ENCODE peak calls at places on chromosomes 16 and 17, in six cellular contexts. W, E, J, Z, O and S are unnamed samples. For H3K4me1 and H3K27me3, the result is how much of the 10 kb centered on the place peaks cover.

GRCh38 chr17:28726396-28726911 is 421 bp upstream of the TLCD1 start:
- DNase-seq in J (peak), O (no peak), E (peak), Z (peak), W (peak), S (peak)

GRCh38 chr17:61475726-61476125 is 23.5 kb downstream of the TBX4 start:
- DNase-seq in J (no peak), E (no peak), Z (no peak), W (peak), O (no peak), S (no peak)

GRCh38 chr16:69083306-69083941 is 22.0 kb upstream of the HAS3 start:
- DNase-seq in Z (no peak), E (no peak), O (no peak), J (no peak), W (no peak), S (no peak)

GRCh38 chr17:81300586-81301155 is 5.6 kb upstream of the SLC38A10 start:
- DNase-seq in W (no peak), J (no peak), O (no peak), E (no peak), Z (no peak), S (no peak)

GRCh38 chr17:82414548-82415281 is 3.4 kb upstream of the HEXD start:
- DNase-seq in J (peak), O (peak), W (peak), Z (peak), E (peak), S (peak)

GRCh38 chr17:48100591-48101011 is 677 bp downstream of the CBX1 start:
- DNase-seq in Z (peak), E (peak), J (peak), O (peak), W (peak), S (peak)

GRCh38 chr16:59698341-59698979 is 964.3 kb upstream of the GOT2 start:
- DNase-seq in O (no peak), Z (no peak), J (no peak), W (no peak), E (no peak), S (no peak)

GRCh38 chr17:48611681-48612455 is 1.1 kb upstream of the HOXB7 start:
- DNase-seq in O (no peak), J (no peak), E (no peak), W (peak), Z (no peak), S (no peak)

GRCh38 chr17:61253937-61254677 is 145.5 kb upstream of the TBX2 start:
- DNase-seq in W (peak), E (no peak), Z (no peak), J (no peak), O (no peak), S (no peak)

GRCh38 chr17:63086483-63087185 is 120.6 kb downstream of the TANC2 start:
- DNase-seq in W (no peak), O (no peak), Z (no peak), E (no peak), J (peak), S (no peak)

GRCh38 chr16:64470916-64471315 is 650.9 kb downstream of the CDH11 start:
- DNase-seq in Z (no peak), O (no peak), J (no peak), E (no peak), W (no peak), S (no peak)

GRCh38 chr16:2009302-2009711 is 314 bp downstream of the ZNF598 start:
- DNase-seq in Z (no peak), W (no peak), J (peak), E (no peak), O (no peak), S (no peak)

GRCh38 chr16:3829631-3830536 is 50.6 kb downstream of the CREBBP start:
- DNase-seq in Z (no peak), W (no peak), O (no peak), J (no peak), E (no peak), S (no peak)

GRCh38 chr17:59547131-59547915 is 18.1 kb upstream of the DHX40 start:
- DNase-seq in J (no peak), W (no peak), E (no peak), Z (no peak), O (no peak), S (no peak)

GRCh38 chr17:82213251-82214011 is 789 bp upstream of the CCDC57 start:
- DNase-seq in Z (no peak), O (no peak), E (peak), J (peak), W (peak), S (peak)

GRCh38 chr17:70517808-70518207 is 348.5 kb downstream of the KCNJ2 start:
- DNase-seq in O (no peak), Z (no peak), W (no peak), J (no peak), E (no peak), S (no peak)

GRCh38 chr16:74738816-74739215 is 35.8 kb downstream of the FA2H start:
- DNase-seq in Z (no peak), E (no peak), O (no peak), J (no peak), W (no peak), S (no peak)

GRCh38 chr16:2456551-2457153 is 3.3 kb upstream of the TEDC2 start:
- DNase-seq in O (no peak), J (no peak), W (no peak), E (no peak), Z (no peak), S (no peak)

GRCh38 chr16:68062910-68063393 is 22.2 kb upstream of the NFATC3 start:
- DNase-seq in W (no peak), O (no peak), J (no peak), Z (no peak), E (no peak), S (no peak)

GRCh38 chr17:5780476-5780875 is 196.2 kb upstream of the NLRP1 start:
- DNase-seq in J (no peak), O (no peak), W (no peak), E (no peak), Z (no peak), S (no peak)

DNA sequence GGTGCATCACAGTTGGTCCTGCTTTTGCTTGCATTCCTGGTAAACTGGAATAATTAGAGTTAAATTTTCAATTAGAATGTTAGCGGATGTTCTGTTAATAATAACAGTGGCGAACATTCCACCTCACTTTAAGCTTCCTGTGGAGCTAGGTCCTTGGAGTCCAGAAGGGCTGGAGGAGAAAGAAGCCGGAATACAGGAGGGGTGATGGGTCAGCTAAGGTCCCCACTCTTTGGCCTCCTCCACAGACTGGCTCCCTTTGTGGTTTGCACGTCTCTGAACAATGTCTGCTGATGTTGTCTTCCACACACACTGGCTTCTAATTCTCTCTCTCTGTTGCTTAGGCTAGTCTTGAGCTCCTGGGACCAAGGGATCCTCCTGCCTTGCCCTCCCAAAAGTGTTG is 35.0 kb upstream of the ETV4 start:
- DNase-seq in O (no peak), E (no peak), Z (no peak), J (no peak), W (no peak), S (no peak)
- H3K4me1 ChIP-seq in O (under half), E (under half), Z (under half), J (under half), W (half or more), S (under half)

GRCh38 chr17:39828443-39828842 is 35.7 kb downstream of the IKZF3 start:
- DNase-seq in J (peak), Z (no peak), O (no peak), E (no peak), W (no peak), S (no peak)
- H3K27me3 ChIP-seq in J (under half), Z (under half), O (under half), E (under half), W (under half), S (under half)

GRCh38 chr17:45296003-45296832 is 20.6 kb downstream of the MAP3K14 start:
- DNase-seq in E (no peak), O (no peak), J (no peak), W (no peak), Z (no peak), S (peak)

GRCh38 chr17:45291170-45291805 is 25.5 kb downstream of the MAP3K14 start:
- DNase-seq in E (no peak), Z (no peak), J (no peak), O (no peak), W (no peak), S (no peak)

GRCh38 chr17:45294506-45294905 is 22.3 kb downstream of the MAP3K14 start:
- DNase-seq in O (no peak), W (no peak), E (no peak), Z (peak), J (peak), S (peak)

GRCh38 chr17:45292696-45293412 is 24.0 kb downstream of the MAP3K14 start:
- DNase-seq in J (peak), O (no peak), E (no peak), W (no peak), Z (no peak), S (no peak)

GRCh38 chr17:45293413-45294211 is 23.2 kb downstream of the MAP3K14 start:
- DNase-seq in Z (peak), J (peak), O (no peak), W (no peak), E (peak), S (peak)
- H3K4me1 ChIP-seq in Z (half or more), J (under half), O (under half), W (under half), E (under half), S (under half)

GRCh38 chr16:14344945-14345344 is 273.8 kb downstream of the MRTFB start:
- DNase-seq in O (no peak), J (no peak), W (no peak), E (no peak), Z (no peak), S (no peak)

GRCh38 chr16:14346278-14347142 is 275.4 kb downstream of the MRTFB start:
- DNase-seq in J (no peak), O (no peak), W (no peak), E (no peak), Z (no peak), S (no peak)

GRCh38 chr16:14347706-14348105 is 276.6 kb downstream of the MRTFB start:
- DNase-seq in O (no peak), J (no peak), Z (peak), E (no peak), W (no peak), S (no peak)

GRCh38 chr16:14344292-14344691 is 273.2 kb downstream of the MRTFB start:
- DNase-seq in O (no peak), J (no peak), E (no peak), Z (no peak), W (no peak), S (no peak)

GRCh38 chr16:14345512-14346115 is 274.5 kb downstream of the MRTFB start:
- DNase-seq in W (no peak), Z (no peak), E (no peak), J (no peak), O (no peak), S (no peak)
- H3K27me3 ChIP-seq in W (under half), Z (under half), E (under half), J (under half), O (under half), S (under half)

DNA sequence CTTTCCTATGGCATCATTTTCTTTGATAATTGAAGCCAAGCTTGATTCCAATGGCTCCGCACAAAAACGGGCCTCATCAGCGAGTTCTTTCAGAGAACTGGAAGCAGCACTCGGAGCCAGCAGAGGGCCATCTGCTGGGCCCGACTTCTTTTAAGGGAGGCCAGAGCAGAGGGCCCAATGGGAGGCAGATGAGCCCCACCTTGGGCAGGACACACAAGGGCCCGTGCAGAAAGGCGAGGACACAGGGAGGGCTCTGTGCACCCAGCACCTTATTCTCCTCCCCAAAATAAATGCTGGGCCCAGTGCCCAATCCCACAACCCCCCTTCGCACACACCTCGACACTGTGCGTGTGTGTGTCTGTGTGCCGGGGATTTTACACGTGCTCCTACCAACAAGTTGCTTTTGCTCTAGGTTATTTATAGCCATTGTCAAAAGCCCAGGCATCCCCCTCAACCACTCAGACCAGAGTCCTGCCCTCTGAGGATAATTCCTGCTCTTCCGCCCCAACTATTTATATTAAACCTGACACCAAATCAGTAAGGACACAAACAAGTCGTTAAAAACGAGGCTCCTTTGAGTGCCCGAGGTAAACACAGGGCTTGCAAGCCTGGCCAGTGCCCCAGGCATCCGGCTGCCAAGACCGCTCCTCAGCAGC is 6.8 kb downstream of the AXIN2 start:
- DNase-seq in Z (peak), O (no peak), E (peak), J (no peak), W (no peak), S (no peak)
- H3K4me1 ChIP-seq in Z (under half), O (under half), E (under half), J (under half), W (under half), S (under half)

GRCh38 chr17:79196913-79197312 is 122.3 kb downstream of the ENGASE start:
- DNase-seq in Z (no peak), O (no peak), E (no peak), J (no peak), W (no peak), S (no peak)
- H3K27me3 ChIP-seq in Z (half or more), O (under half), E (under half), J (under half), W (under half), S (under half)

DNA sequence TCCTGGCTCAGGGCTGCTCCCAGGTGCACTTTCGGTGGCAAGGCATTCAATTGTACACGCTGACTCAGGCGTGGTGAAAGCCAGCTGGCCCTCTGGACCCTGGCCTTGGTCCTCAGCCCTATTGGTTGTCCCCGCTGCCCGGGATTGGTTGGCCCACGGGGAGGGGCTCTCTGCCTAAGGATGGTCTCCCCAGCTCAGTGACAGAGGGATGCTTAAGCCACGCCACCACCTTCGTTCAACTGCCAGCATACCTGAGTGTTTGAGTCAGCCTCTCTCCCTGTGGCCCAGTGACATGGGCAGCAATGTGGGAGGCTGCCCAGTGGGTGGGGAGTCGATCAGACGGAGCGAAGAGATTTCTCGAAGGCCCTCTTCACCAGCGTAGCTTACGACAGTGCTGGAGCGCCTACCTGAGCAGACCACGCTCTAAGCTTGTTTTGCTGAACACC is 30.3 kb downstream of the IRF8 start:
- DNase-seq in Z (no peak), O (no peak), W (no peak), E (no peak), J (peak), S (no peak)
- H3K4me1 ChIP-seq in Z (under half), O (under half), W (under half), E (under half), J (under half), S (under half)

GRCh38 chr16:820730-821129 is 20.2 kb upstream of the GNG13 start:
- DNase-seq in J (no peak), E (no peak), W (no peak), O (no peak), Z (no peak), S (no peak)
- H3K27me3 ChIP-seq in J (under half), E (under half), W (under half), O (under half), Z (half or more), S (under half)

DNA sequence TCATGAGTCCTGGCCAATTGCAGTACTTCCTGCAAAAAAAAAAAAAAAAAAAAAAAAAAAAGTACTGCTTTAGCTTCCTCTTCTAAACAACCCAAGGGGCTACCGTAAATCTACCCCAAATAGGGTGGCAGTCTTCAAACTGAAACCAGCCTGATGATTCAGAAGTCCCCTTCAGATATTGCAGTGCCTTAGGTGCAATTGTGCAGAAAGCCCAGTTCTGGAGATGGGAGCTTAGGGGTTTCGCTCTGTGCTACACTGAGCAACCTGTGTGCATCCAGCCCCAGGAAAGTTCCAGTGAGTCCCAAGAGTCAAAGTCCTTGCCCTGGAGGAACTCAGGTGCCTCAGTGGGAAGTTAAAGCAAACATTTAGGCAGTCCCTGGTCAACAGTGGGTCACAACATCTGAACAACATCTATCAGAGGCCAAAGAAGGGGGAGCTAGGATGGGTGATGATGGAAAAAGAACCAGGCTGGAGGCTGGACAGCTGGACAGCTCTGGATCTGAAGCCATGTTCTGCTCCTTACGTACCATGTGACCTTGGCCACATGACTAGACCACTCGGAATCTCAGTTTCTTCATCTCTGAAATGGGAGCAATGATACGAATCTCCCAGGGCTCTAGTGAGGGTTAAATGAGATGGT is 6.7 kb upstream of the CIITA start:
- DNase-seq in Z (no peak), O (no peak), E (no peak), J (no peak), W (peak), S (no peak)
- H3K4me1 ChIP-seq in Z (half or more), O (under half), E (under half), J (under half), W (under half), S (under half)

GRCh38 chr17:179721-180379 is 1.6 kb downstream of the DOC2B start:
- DNase-seq in J (no peak), O (no peak), Z (no peak), E (no peak), W (no peak), S (no peak)

GRCh38 chr17:179066-179432 is 2.4 kb downstream of the DOC2B start:
- DNase-seq in E (no peak), W (no peak), O (no peak), Z (no peak), J (no peak), S (no peak)

GRCh38 chr17:177762-178161 is 3.7 kb downstream of the DOC2B start:
- DNase-seq in E (no peak), W (no peak), J (no peak), Z (no peak), O (no peak), S (no peak)

GRCh38 chr17:178292-179065 is 3.0 kb downstream of the DOC2B start:
- DNase-seq in O (no peak), J (no peak), E (no peak), Z (no peak), W (no peak), S (no peak)

DNA sequence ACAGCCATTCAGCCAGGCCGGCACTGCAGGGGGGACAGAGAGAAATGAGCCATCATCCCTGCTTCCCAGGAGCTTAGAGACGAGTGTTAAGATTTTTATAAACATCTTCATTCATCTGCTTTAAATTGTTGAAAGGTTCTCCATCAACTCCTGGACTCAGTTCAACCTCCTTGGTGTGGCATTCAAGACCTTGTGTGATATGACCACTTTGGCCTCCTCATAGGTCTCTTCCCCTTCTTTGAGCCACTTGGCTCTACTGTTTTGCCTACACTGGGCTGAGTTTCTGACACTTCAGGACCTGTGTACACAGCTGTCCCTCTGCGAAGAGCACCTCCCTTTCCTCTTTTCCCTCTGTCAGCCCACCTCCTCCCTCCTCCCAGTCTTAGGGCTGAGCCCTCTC is 4.3 kb downstream of the DOC2B start:
- DNase-seq in E (no peak), J (no peak), O (no peak), Z (no peak), W (no peak), S (no peak)
- H3K27me3 ChIP-seq in E (under half), J (under half), O (under half), Z (under half), W (under half), S (under half)